ENCODE peak calls at places on chromosome 7, in five cellular contexts. One of them, this sample, is unnamed.

GRCh38 chr7:35185908-35186731 is 67.8 kb downstream of the TBX20 start:
- DNase-seq in heart right ventricle: peak; percentile 43
- DNase-seq in choroid plexus epithelial cell: peak; percentile 33
- DNase-seq in GM12865: no peak
- DNase-seq in CD8-positive, alpha-beta memory T cell: no peak
- DNase-seq in this sample: peak; percentile 56

GRCh38 chr7:94056796-94057207 is 52.6 kb upstream of the BET1 start:
- DNase-seq in heart right ventricle: no peak
- DNase-seq in CD8-positive, alpha-beta memory T cell: no peak
- DNase-seq in choroid plexus epithelial cell: peak; percentile 94
- DNase-seq in GM12865: no peak
- DNase-seq in this sample: peak; percentile 87

GRCh38 chr7:49523870-49524269 is 249.6 kb upstream of the VWC2 start:
- DNase-seq in choroid plexus epithelial cell: no peak
- DNase-seq in GM12865: no peak
- DNase-seq in CD8-positive, alpha-beta memory T cell: no peak
- DNase-seq in heart right ventricle: no peak
- DNase-seq in this sample: no peak

GRCh38 chr7:79528421-79528820 is 75.0 kb upstream of the MAGI2 start:
- DNase-seq in CD8-positive, alpha-beta memory T cell: no peak
- DNase-seq in GM12865: no peak
- DNase-seq in heart right ventricle: no peak
- DNase-seq in choroid plexus epithelial cell: no peak
- DNase-seq in this sample: no peak

GRCh38 chr7:95828824-95829428 is 56.6 kb downstream of the DYNC1I1 start:
- DNase-seq in choroid plexus epithelial cell: peak; percentile 17
- DNase-seq in heart right ventricle: no peak
- DNase-seq in GM12865: no peak
- DNase-seq in CD8-positive, alpha-beta memory T cell: no peak
- DNase-seq in this sample: no peak

GRCh38 chr7:158300427-158300826 is 287.2 kb downstream of the PTPRN2 start:
- DNase-seq in GM12865: no peak
- DNase-seq in CD8-positive, alpha-beta memory T cell: no peak
- DNase-seq in choroid plexus epithelial cell: no peak
- DNase-seq in heart right ventricle: no peak
- DNase-seq in this sample: no peak

GRCh38 chr7:91434821-91435220 is 170.6 kb downstream of the FZD1 start:
- DNase-seq in CD8-positive, alpha-beta memory T cell: no peak
- DNase-seq in choroid plexus epithelial cell: peak; percentile 18
- DNase-seq in GM12865: no peak
- DNase-seq in heart right ventricle: no peak
- DNase-seq in this sample: no peak

GRCh38 chr7:107580716-107581383 is 804 bp downstream of the BCAP29 start:
- DNase-seq in CD8-positive, alpha-beta memory T cell: no peak
- DNase-seq in heart right ventricle: no peak
- DNase-seq in GM12865: no peak
- DNase-seq in choroid plexus epithelial cell: no peak
- DNase-seq in this sample: no peak

GRCh38 chr7:81584667-81585066 is 185.2 kb downstream of the HGF start:
- DNase-seq in choroid plexus epithelial cell: peak; percentile 57
- DNase-seq in heart right ventricle: no peak
- DNase-seq in CD8-positive, alpha-beta memory T cell: no peak
- DNase-seq in GM12865: no peak
- DNase-seq in this sample: no peak

GRCh38 chr7:101562531-101563197 is 66.4 kb downstream of the MYL10 start:
- DNase-seq in heart right ventricle: no peak
- DNase-seq in choroid plexus epithelial cell: no peak
- DNase-seq in CD8-positive, alpha-beta memory T cell: no peak
- DNase-seq in GM12865: no peak
- DNase-seq in this sample: no peak

GRCh38 chr7:78080811-78081210 is 282.2 kb downstream of the PHTF2 start:
- DNase-seq in heart right ventricle: no peak
- DNase-seq in GM12865: no peak
- DNase-seq in CD8-positive, alpha-beta memory T cell: no peak
- DNase-seq in choroid plexus epithelial cell: no peak
- DNase-seq in this sample: no peak

GRCh38 chr7:81268551-81268950 is 349.7 kb upstream of the SEMA3C start:
- DNase-seq in CD8-positive, alpha-beta memory T cell: no peak
- DNase-seq in choroid plexus epithelial cell: peak; percentile 79
- DNase-seq in GM12865: no peak
- DNase-seq in heart right ventricle: no peak
- DNase-seq in this sample: no peak

GRCh38 chr7:135147899-135148721 is at the start of gene TMEM140:
- DNase-seq in heart right ventricle: peak; percentile 57
- DNase-seq in choroid plexus epithelial cell: peak; percentile 93
- DNase-seq in GM12865: peak; percentile 84
- DNase-seq in CD8-positive, alpha-beta memory T cell: peak; percentile 37
- DNase-seq in this sample: peak; percentile 54

GRCh38 chr7:49403844-49404243 is 369.6 kb upstream of the VWC2 start:
- DNase-seq in choroid plexus epithelial cell: no peak
- DNase-seq in CD8-positive, alpha-beta memory T cell: no peak
- DNase-seq in GM12865: no peak
- DNase-seq in heart right ventricle: no peak
- DNase-seq in this sample: peak; percentile 2

DNA sequence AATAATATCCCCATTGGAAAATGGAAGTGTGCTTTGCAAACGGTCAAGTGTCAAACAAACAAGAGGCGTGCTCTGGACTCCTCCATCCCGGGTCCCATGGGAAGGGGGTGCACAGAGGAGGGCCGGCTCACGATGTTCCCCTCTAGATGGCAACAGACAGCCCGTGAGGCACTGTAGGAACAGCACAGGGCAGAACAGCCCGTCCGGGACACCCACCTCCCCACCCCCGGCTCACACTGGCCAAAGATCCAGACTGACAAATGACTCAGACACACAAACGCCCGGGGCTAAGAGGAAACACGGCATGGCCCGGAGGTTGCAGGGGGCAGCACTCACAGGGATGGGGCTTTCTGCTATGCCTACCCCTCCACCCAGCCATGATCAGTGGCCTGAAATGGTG is 4.9 kb upstream of the ELN start:
- DNase-seq in GM12865: no peak
- DNase-seq in CD8-positive, alpha-beta memory T cell: no peak
- DNase-seq in heart right ventricle: no peak
- DNase-seq in choroid plexus epithelial cell: peak; percentile 46
- DNase-seq in this sample: peak; percentile 52
- H3K4me3 ChIP-seq in GM12865: no peak overlapping the region
- H3K4me3 ChIP-seq in CD8-positive, alpha-beta memory T cell: no peak overlapping the region
- H3K4me3 ChIP-seq in heart right ventricle: no peak overlapping the region
- H3K4me3 ChIP-seq in choroid plexus epithelial cell: no peak overlapping the region
- H3K4me3 ChIP-seq in this sample: no peak overlapping the region

DNA sequence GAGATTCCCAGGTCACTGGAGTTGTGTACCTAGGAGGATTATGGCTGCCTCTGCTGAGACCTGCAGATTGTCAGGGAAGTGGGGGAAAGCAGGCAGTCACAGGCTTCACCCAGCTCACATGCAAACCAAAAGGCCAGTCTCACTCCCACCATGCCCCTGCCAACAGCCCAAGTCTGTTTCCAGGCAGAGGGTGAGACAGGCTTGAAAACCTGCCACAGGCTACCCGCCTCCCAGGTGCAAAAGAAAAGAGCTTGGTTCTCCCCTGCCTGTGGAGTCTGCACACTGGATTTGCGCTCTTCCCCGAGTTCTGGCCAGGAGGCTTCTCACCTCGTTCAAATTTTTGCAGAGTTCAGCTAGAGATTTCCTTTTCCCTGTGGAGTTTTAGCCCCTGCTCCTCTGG is 119.5 kb downstream of the RUNDC3B start:
- DNase-seq in CD8-positive, alpha-beta memory T cell: no peak
- DNase-seq in GM12865: no peak
- DNase-seq in choroid plexus epithelial cell: no peak
- DNase-seq in heart right ventricle: no peak
- DNase-seq in this sample: no peak
- H3K4me3 ChIP-seq in CD8-positive, alpha-beta memory T cell: no peak overlapping the region
- H3K4me3 ChIP-seq in GM12865: no peak overlapping the region
- H3K4me3 ChIP-seq in choroid plexus epithelial cell: no peak overlapping the region
- H3K4me3 ChIP-seq in heart right ventricle: no peak overlapping the region
- H3K4me3 ChIP-seq in this sample: no peak overlapping the region

DNA sequence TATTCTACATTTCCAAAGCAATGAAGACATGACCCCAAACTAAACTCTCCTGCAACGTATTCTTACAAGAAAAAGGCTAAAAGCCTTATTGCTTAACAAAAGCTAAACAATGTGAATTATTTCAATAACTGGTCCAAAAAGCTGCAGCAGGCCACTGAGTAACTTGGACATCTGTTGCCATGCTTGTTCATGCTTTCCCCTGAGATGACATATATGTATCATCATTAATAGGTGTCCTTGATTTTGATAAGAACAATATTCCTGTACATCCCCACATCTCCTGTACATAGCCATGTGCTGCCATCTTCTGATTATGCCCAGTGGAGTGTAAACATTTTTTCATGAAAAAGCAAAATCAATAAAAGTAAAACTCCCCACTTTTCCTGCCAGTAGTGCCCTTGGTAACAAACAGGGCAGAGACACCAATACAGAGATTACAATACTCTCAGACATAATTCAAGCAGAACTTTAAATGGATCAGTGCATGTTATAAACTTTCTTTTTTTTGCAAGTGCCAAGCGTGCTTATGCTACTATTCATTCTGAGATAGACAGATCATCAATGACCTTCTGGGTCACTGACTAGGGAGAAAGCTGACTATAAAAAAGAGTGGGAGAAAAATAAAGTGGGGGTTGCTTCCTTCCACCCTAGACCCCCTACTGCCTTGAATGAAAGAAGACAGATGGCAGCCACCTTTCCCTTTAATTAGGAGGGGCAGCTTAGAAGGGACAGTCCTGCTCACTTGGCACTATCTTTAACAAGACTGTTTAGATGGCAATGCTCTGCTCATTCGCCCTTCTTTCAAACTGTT is 205.5 kb upstream of the KLF14 start:
- DNase-seq in CD8-positive, alpha-beta memory T cell: no peak
- DNase-seq in GM12865: no peak
- DNase-seq in heart right ventricle: no peak
- DNase-seq in choroid plexus epithelial cell: peak; percentile 56
- DNase-seq in this sample: peak; percentile 30
- H3K4me3 ChIP-seq in CD8-positive, alpha-beta memory T cell: peak overlapping the region; percentile 11
- H3K4me3 ChIP-seq in GM12865: peak overlapping the region; percentile 24
- H3K4me3 ChIP-seq in heart right ventricle: no peak overlapping the region
- H3K4me3 ChIP-seq in choroid plexus epithelial cell: peak overlapping the region; percentile 58
- H3K4me3 ChIP-seq in this sample: peak overlapping the region; percentile 68

GRCh38 chr7:100477871-100478248 is 1.2 kb downstream of the TSC22D4 start:
- DNase-seq in CD8-positive, alpha-beta memory T cell: no peak
- DNase-seq in choroid plexus epithelial cell: no peak
- DNase-seq in heart right ventricle: no peak
- DNase-seq in GM12865: no peak
- DNase-seq in this sample: peak; percentile 13

GRCh38 chr7:100475549-100475948 is 3.5 kb downstream of the TSC22D4 start:
- DNase-seq in choroid plexus epithelial cell: no peak
- DNase-seq in heart right ventricle: peak; percentile 65
- DNase-seq in CD8-positive, alpha-beta memory T cell: no peak
- DNase-seq in GM12865: peak; percentile 39
- DNase-seq in this sample: no peak

GRCh38 chr7:100476108-100476780 is 2.8 kb downstream of the TSC22D4 start:
- DNase-seq in CD8-positive, alpha-beta memory T cell: no peak
- DNase-seq in choroid plexus epithelial cell: no peak
- DNase-seq in GM12865: no peak
- DNase-seq in heart right ventricle: peak; percentile 65
- DNase-seq in this sample: no peak

GRCh38 chr7:100478966-100479660 is at the start of gene TSC22D4:
- DNase-seq in choroid plexus epithelial cell: peak; percentile 98
- DNase-seq in heart right ventricle: peak; percentile 95
- DNase-seq in CD8-positive, alpha-beta memory T cell: peak; percentile 90
- DNase-seq in GM12865: peak; percentile 96
- DNase-seq in this sample: peak; percentile 95

DNA sequence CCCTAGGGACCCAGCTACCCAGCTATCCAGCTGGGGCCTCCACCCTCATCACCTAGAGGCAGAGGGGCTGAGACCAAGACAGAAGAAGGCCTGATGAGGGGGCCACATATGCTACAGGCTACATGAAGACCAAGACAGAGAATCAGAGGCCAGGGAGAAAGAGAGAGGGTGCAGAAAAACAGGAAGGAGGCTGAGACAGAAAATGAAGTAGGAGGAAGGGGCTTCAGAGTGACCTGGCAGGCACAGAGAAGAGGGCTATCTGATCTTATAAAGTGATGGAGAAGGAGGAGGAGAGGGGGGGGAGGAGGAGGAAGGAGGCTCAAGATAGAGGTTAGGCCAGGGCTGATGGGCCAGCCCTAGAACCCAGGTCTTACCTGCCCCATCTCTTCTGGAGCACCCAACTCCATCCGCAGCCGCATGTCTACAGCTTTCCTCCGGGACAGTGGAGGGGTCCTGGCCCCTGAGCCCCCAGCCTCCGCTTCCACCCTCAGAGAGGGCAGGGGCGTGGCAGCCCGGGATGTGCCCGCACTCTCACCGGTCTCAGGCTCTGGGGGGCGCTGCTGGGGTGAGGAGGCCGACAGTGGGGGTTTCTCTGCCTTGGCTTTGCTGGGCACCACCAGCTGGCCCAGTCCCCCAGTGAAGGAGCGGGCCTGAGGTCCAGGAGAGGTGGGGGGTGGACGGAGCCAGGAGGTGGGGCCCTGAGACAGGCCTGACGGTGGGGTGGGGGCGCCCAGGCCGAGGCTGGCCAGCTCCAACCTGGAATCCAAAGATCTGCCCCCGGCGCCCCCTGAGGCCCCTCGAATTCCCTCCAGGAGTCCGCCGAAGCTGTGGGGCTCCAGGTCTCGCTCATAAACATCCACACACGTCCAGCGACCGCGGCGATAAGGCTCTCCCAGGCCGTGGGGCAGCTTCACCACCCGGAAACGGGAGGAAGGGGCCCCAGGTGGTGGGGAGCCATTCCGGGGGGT is 1.8 kb downstream of the TSC22D4 start:
- DNase-seq in choroid plexus epithelial cell: no peak
- DNase-seq in CD8-positive, alpha-beta memory T cell: peak; percentile 15
- DNase-seq in heart right ventricle: peak; percentile 50
- DNase-seq in GM12865: peak; percentile 35
- DNase-seq in this sample: no peak
- H3K4me3 ChIP-seq in choroid plexus epithelial cell: peak overlapping the region; percentile 94
- H3K4me3 ChIP-seq in CD8-positive, alpha-beta memory T cell: peak overlapping the region; percentile 66
- H3K4me3 ChIP-seq in heart right ventricle: peak overlapping the region; percentile 74
- H3K4me3 ChIP-seq in GM12865: peak overlapping the region; percentile 64
- H3K4me3 ChIP-seq in this sample: peak overlapping the region; percentile 94

GRCh38 chr7:2521952-2522591 is 2.5 kb downstream of the LFNG start:
- DNase-seq in GM12865: peak; percentile 52
- DNase-seq in heart right ventricle: peak; percentile 56
- DNase-seq in choroid plexus epithelial cell: no peak
- DNase-seq in CD8-positive, alpha-beta memory T cell: peak; percentile 72
- DNase-seq in this sample: no peak

GRCh38 chr7:2523941-2524807 is 4.6 kb downstream of the LFNG start:
- DNase-seq in CD8-positive, alpha-beta memory T cell: no peak
- DNase-seq in heart right ventricle: peak; percentile 87
- DNase-seq in choroid plexus epithelial cell: peak; percentile 34
- DNase-seq in GM12865: no peak
- DNase-seq in this sample: peak; percentile 69

GRCh38 chr7:2522780-2523433 is 3.3 kb downstream of the LFNG start:
- DNase-seq in choroid plexus epithelial cell: peak; percentile 64
- DNase-seq in heart right ventricle: no peak
- DNase-seq in GM12865: no peak
- DNase-seq in CD8-positive, alpha-beta memory T cell: no peak
- DNase-seq in this sample: peak; percentile 54

GRCh38 chr7:2524808-2525140 is 5.2 kb downstream of the LFNG start:
- DNase-seq in GM12865: no peak
- DNase-seq in choroid plexus epithelial cell: no peak
- DNase-seq in CD8-positive, alpha-beta memory T cell: no peak
- DNase-seq in heart right ventricle: no peak
- DNase-seq in this sample: no peak

GRCh38 chr7:2523461-2523905 is 3.9 kb downstream of the LFNG start:
- DNase-seq in GM12865: no peak
- DNase-seq in choroid plexus epithelial cell: no peak
- DNase-seq in CD8-positive, alpha-beta memory T cell: no peak
- DNase-seq in heart right ventricle: no peak
- DNase-seq in this sample: no peak
- H3K4me3 ChIP-seq in GM12865: no peak overlapping the region
- H3K4me3 ChIP-seq in choroid plexus epithelial cell: no peak overlapping the region
- H3K4me3 ChIP-seq in CD8-positive, alpha-beta memory T cell: peak overlapping the region; percentile 77
- H3K4me3 ChIP-seq in heart right ventricle: peak overlapping the region; percentile 53
- H3K4me3 ChIP-seq in this sample: no peak overlapping the region